ENCODE peak calls at places on chromosome 21, in four cellular contexts. D is suprapubic skin, M is esophagus muscularis mucosa, B is stomach. X is an unnamed sample.

GRCh38 chr21:46509760-46510159 is 51.1 kb downstream of the DIP2A start:
- DNase-seq in D (no peak), M (no peak), B (peak), X (no peak)

GRCh38 chr21:26557106-26557505 is 16.0 kb downstream of the CYYR1 start:
- DNase-seq in D (no peak), M (no peak), B (no peak), X (no peak)

GRCh38 chr21:34528131-34528561 is 16.1 kb upstream of the KCNE1 start:
- DNase-seq in D (no peak), M (no peak), B (no peak), X (no peak)

GRCh38 chr21:18986197-18986596 is 582.6 kb upstream of the TMPRSS15 start:
- DNase-seq in D (no peak), M (no peak), B (no peak), X (no peak)

GRCh38 chr21:21247441-21247840 is 249.2 kb downstream of the NCAM2 start:
- DNase-seq in D (no peak), M (no peak), B (no peak), X (no peak)

GRCh38 chr21:15057290-15057689 is 7.5 kb downstream of the NRIP1 start:
- DNase-seq in D (no peak), M (no peak), B (no peak), X (no peak)

GRCh38 chr21:17795084-17796036 is 23.8 kb downstream of the C21orf91 start:
- DNase-seq in D (no peak), M (no peak), B (no peak), X (no peak)

GRCh38 chr21:33041981-33042380 is 16.2 kb downstream of the OLIG2 start:
- DNase-seq in D (no peak), M (no peak), B (no peak), X (no peak)

GRCh38 chr21:42405064-42406059 is 1.7 kb downstream of the UBASH3A start:
- DNase-seq in D (no peak), M (no peak), B (no peak), X (no peak)

GRCh38 chr21:36820176-36821031 is 121.5 kb downstream of the SIM2 start:
- DNase-seq in D (no peak), M (no peak), B (no peak), X (no peak)

GRCh38 chr21:36816556-36817130 is 117.7 kb downstream of the SIM2 start:
- DNase-seq in D (no peak), M (no peak), B (no peak), X (no peak)

GRCh38 chr21:36818051-36818450 is 119.1 kb downstream of the SIM2 start:
- DNase-seq in D (no peak), M (no peak), B (no peak), X (no peak)

GRCh38 chr21:36825683-36826082 is 126.8 kb downstream of the SIM2 start:
- DNase-seq in D (no peak), M (no peak), B (no peak), X (no peak)

DNA sequence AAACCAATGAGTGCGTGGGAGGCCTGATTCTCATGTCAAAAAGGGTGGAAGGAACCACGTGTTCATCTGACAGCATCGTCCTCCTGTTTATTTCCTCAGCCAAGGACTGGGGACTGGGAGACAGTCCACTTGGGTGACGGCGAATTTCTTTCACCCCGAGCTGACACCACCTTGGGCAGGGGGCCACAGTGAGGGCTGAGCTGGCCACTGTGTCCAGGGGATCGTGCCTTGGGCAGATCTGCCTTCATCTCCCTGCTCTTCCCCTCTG is 122.1 kb downstream of the SIM2 start:
- DNase-seq in D (no peak), M (no peak), B (no peak), X (no peak)
- H3K27ac ChIP-seq in D (no peak), M (no peak), B (no peak), X (no peak)

GRCh38 chr21:36040389-36040788 is 19.9 kb downstream of the SETD4 start:
- DNase-seq in D (no peak), M (no peak), B (no peak), X (no peak)
- TF ChIP-seq POLR2AphosphoS5 in D (no peak), M (no peak), B (no peak), X (no peak)

GRCh38 chr21:45322960-45323461 is 35.3 kb upstream of the POFUT2 start:
- DNase-seq in D (peak), M (no peak), B (no peak), X (no peak)
- H3K27ac ChIP-seq in D (peak), M (peak), B (no peak), X (peak)

DNA sequence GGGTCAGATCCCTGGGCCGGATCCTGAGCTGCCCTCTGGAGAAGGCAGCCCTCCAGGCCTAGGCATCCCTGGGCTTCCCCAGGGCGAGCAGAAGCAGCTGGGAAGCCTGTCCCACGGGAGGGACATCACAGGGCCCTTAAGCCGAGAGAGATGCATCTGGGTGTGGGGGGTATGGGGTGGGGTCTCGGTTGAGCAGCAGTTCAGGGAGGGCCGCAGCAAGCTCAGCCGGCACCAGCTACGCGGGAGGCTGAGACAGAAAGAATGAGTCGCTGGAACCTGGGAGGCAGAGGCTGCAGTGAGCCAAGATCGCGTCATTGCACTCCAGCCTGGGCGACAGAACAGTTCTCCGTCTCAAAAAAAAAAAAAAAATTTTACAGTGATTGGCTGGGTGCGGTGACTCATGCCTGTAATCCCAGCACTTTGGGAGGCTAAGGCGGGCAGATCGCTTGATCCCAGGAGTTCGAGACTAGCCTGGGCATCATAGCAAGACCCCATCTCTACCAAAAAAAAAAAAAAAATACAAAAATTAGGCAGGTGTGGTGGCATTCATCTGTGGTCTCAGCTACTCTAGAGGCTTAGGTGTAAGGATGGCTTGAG is 37.7 kb downstream of the RRP1 start:
- DNase-seq in D (no peak), M (no peak), B (no peak), X (no peak)
- TF ChIP-seq POLR2AphosphoS5 in D (no peak), M (no peak), B (no peak), X (no peak)